ENCODE peak calls at places on chromosomes 5 and 9, in ten cellular contexts. One of them, this sample, is unnamed.

GRCh38 chr5:5014836-5015235 is 125.3 kb upstream of the ADAMTS16 start:
- DNase-seq in retina: no peak
- DNase-seq in GDM1: no peak
- DNase-seq in AG10803: peak; percentile 90
- DNase-seq in body of pancreas: no peak
- DNase-seq in astrocyte of the spinal cord: peak; percentile 85
- DNase-seq in AG04450: no peak
- DNase-seq in activated T-cell treated with anti-CD3 and anti-CD28 coated beads, Interleukin-2, amount 50 U/mL, for 72 hours: no peak
- DNase-seq in kidney tubule cell: peak; percentile 89
- DNase-seq in H4: peak; percentile 41
- DNase-seq in this sample: no peak

GRCh38 chr5:52077941-52078825 is 694.9 kb downstream of the ISL1 start:
- DNase-seq in retina: peak; percentile 78
- DNase-seq in GDM1: no peak
- DNase-seq in AG10803: no peak
- DNase-seq in body of pancreas: no peak
- DNase-seq in astrocyte of the spinal cord: no peak
- DNase-seq in AG04450: no peak
- DNase-seq in activated T-cell treated with anti-CD3 and anti-CD28 coated beads, Interleukin-2, amount 50 U/mL, for 72 hours: no peak
- DNase-seq in kidney tubule cell: no peak
- DNase-seq in H4: no peak
- DNase-seq in this sample: no peak

GRCh38 chr9:748861-749497 is 92.5 kb upstream of the DMRT1 start:
- DNase-seq in retina: no peak
- DNase-seq in GDM1: no peak
- DNase-seq in AG10803: no peak
- DNase-seq in body of pancreas: no peak
- DNase-seq in astrocyte of the spinal cord: no peak
- DNase-seq in AG04450: no peak
- DNase-seq in activated T-cell treated with anti-CD3 and anti-CD28 coated beads, Interleukin-2, amount 50 U/mL, for 72 hours: no peak
- DNase-seq in kidney tubule cell: no peak
- DNase-seq in H4: no peak
- DNase-seq in this sample: no peak

GRCh38 chr9:89911721-89912604 is 307.2 kb downstream of the GADD45G start:
- DNase-seq in retina: peak; percentile 25
- DNase-seq in GDM1: no peak
- DNase-seq in AG10803: peak; percentile 61
- DNase-seq in body of pancreas: no peak
- DNase-seq in astrocyte of the spinal cord: peak; percentile 30
- DNase-seq in AG04450: no peak
- DNase-seq in activated T-cell treated with anti-CD3 and anti-CD28 coated beads, Interleukin-2, amount 50 U/mL, for 72 hours: no peak
- DNase-seq in kidney tubule cell: no peak
- DNase-seq in H4: no peak
- DNase-seq in this sample: no peak

GRCh38 chr5:1123418-1124147 is 11.7 kb upstream of the SLC12A7 start:
- DNase-seq in retina: no peak
- DNase-seq in GDM1: no peak
- DNase-seq in AG10803: no peak
- DNase-seq in body of pancreas: no peak
- DNase-seq in astrocyte of the spinal cord: no peak
- DNase-seq in AG04450: no peak
- DNase-seq in activated T-cell treated with anti-CD3 and anti-CD28 coated beads, Interleukin-2, amount 50 U/mL, for 72 hours: no peak
- DNase-seq in kidney tubule cell: no peak
- DNase-seq in H4: no peak
- DNase-seq in this sample: no peak

GRCh38 chr9:131733601-131734061 is 6.2 kb downstream of the RAPGEF1 start:
- DNase-seq in retina: no peak
- DNase-seq in GDM1: peak; percentile 69
- DNase-seq in AG10803: peak; percentile 94
- DNase-seq in body of pancreas: no peak
- DNase-seq in astrocyte of the spinal cord: peak; percentile 97
- DNase-seq in AG04450: peak; percentile 84
- DNase-seq in activated T-cell treated with anti-CD3 and anti-CD28 coated beads, Interleukin-2, amount 50 U/mL, for 72 hours: peak; percentile 61
- DNase-seq in kidney tubule cell: peak; percentile 100
- DNase-seq in H4: peak; percentile 97
- DNase-seq in this sample: no peak

GRCh38 chr5:141564216-141564692 is 54.5 kb downstream of the DIAPH1 start:
- DNase-seq in retina: peak; percentile 85
- DNase-seq in GDM1: peak; percentile 71
- DNase-seq in AG10803: peak; percentile 97
- DNase-seq in body of pancreas: peak; percentile 75
- DNase-seq in astrocyte of the spinal cord: peak; percentile 96
- DNase-seq in AG04450: peak; percentile 90
- DNase-seq in activated T-cell treated with anti-CD3 and anti-CD28 coated beads, Interleukin-2, amount 50 U/mL, for 72 hours: peak; percentile 73
- DNase-seq in kidney tubule cell: peak; percentile 94
- DNase-seq in H4: peak; percentile 96
- DNase-seq in this sample: peak; percentile 95

GRCh38 chr5:94174748-94175411 is 433.5 kb upstream of the POU5F2 start:
- DNase-seq in retina: no peak
- DNase-seq in GDM1: no peak
- DNase-seq in AG10803: peak; percentile 50
- DNase-seq in body of pancreas: no peak
- DNase-seq in astrocyte of the spinal cord: peak; percentile 65
- DNase-seq in AG04450: peak; percentile 20
- DNase-seq in activated T-cell treated with anti-CD3 and anti-CD28 coated beads, Interleukin-2, amount 50 U/mL, for 72 hours: no peak
- DNase-seq in kidney tubule cell: peak; percentile 74
- DNase-seq in H4: no peak
- DNase-seq in this sample: no peak

GRCh38 chr5:132751444-132751843 is 4.2 kb downstream of the CCNI2 start:
- DNase-seq in retina: no peak
- DNase-seq in GDM1: no peak
- DNase-seq in AG10803: peak; percentile 92
- DNase-seq in body of pancreas: no peak
- DNase-seq in astrocyte of the spinal cord: peak; percentile 28
- DNase-seq in AG04450: no peak
- DNase-seq in activated T-cell treated with anti-CD3 and anti-CD28 coated beads, Interleukin-2, amount 50 U/mL, for 72 hours: peak; percentile 51
- DNase-seq in kidney tubule cell: no peak
- DNase-seq in H4: no peak
- DNase-seq in this sample: no peak

GRCh38 chr9:84432746-84433145 is 92.2 kb upstream of the SLC28A3 start:
- DNase-seq in retina: no peak
- DNase-seq in GDM1: no peak
- DNase-seq in AG10803: no peak
- DNase-seq in body of pancreas: no peak
- DNase-seq in astrocyte of the spinal cord: no peak
- DNase-seq in AG04450: no peak
- DNase-seq in activated T-cell treated with anti-CD3 and anti-CD28 coated beads, Interleukin-2, amount 50 U/mL, for 72 hours: no peak
- DNase-seq in kidney tubule cell: no peak
- DNase-seq in H4: no peak
- DNase-seq in this sample: no peak

GRCh38 chr9:80410106-80410505 is 838.3 kb downstream of the TLE4 start:
- DNase-seq in retina: peak; percentile 80
- DNase-seq in GDM1: no peak
- DNase-seq in AG10803: no peak
- DNase-seq in body of pancreas: no peak
- DNase-seq in astrocyte of the spinal cord: peak; percentile 73
- DNase-seq in AG04450: no peak
- DNase-seq in activated T-cell treated with anti-CD3 and anti-CD28 coated beads, Interleukin-2, amount 50 U/mL, for 72 hours: no peak
- DNase-seq in kidney tubule cell: peak; percentile 65
- DNase-seq in H4: no peak
- DNase-seq in this sample: no peak

GRCh38 chr5:135462304-135462703 is 10.2 kb upstream of the TIFAB start:
- DNase-seq in retina: peak; percentile 65
- DNase-seq in GDM1: peak; percentile 82
- DNase-seq in AG10803: peak; percentile 42
- DNase-seq in body of pancreas: peak; percentile 18
- DNase-seq in astrocyte of the spinal cord: peak; percentile 37
- DNase-seq in AG04450: no peak
- DNase-seq in activated T-cell treated with anti-CD3 and anti-CD28 coated beads, Interleukin-2, amount 50 U/mL, for 72 hours: peak; percentile 64
- DNase-seq in kidney tubule cell: peak; percentile 68
- DNase-seq in H4: peak; percentile 89
- DNase-seq in this sample: peak; percentile 79

GRCh38 chr5:141223112-141223783 is at the start of gene PCDHB14:
- DNase-seq in retina: peak; percentile 19
- DNase-seq in GDM1: peak; percentile 6
- DNase-seq in AG10803: peak; percentile 44
- DNase-seq in body of pancreas: no peak
- DNase-seq in astrocyte of the spinal cord: no peak
- DNase-seq in AG04450: no peak
- DNase-seq in activated T-cell treated with anti-CD3 and anti-CD28 coated beads, Interleukin-2, amount 50 U/mL, for 72 hours: no peak
- DNase-seq in kidney tubule cell: peak; percentile 34
- DNase-seq in H4: peak; percentile 62
- DNase-seq in this sample: no peak

GRCh38 chr5:133354323-133355161 is 257.8 kb downstream of the FSTL4 start:
- DNase-seq in retina: peak; percentile 2
- DNase-seq in GDM1: no peak
- DNase-seq in AG10803: no peak
- DNase-seq in body of pancreas: no peak
- DNase-seq in astrocyte of the spinal cord: no peak
- DNase-seq in AG04450: no peak
- DNase-seq in activated T-cell treated with anti-CD3 and anti-CD28 coated beads, Interleukin-2, amount 50 U/mL, for 72 hours: no peak
- DNase-seq in kidney tubule cell: no peak
- DNase-seq in H4: no peak
- DNase-seq in this sample: no peak

GRCh38 chr9:100474082-100474949 is 1.4 kb downstream of the TMEFF1 start:
- DNase-seq in retina: peak; percentile 77
- DNase-seq in GDM1: no peak
- DNase-seq in AG10803: no peak
- DNase-seq in body of pancreas: no peak
- DNase-seq in astrocyte of the spinal cord: no peak
- DNase-seq in AG04450: no peak
- DNase-seq in activated T-cell treated with anti-CD3 and anti-CD28 coated beads, Interleukin-2, amount 50 U/mL, for 72 hours: peak; percentile 16
- DNase-seq in kidney tubule cell: no peak
- DNase-seq in H4: no peak
- DNase-seq in this sample: no peak

GRCh38 chr9:88722753-88723152 is 187.8 kb downstream of the NXNL2 start:
- DNase-seq in retina: no peak
- DNase-seq in GDM1: no peak
- DNase-seq in AG10803: no peak
- DNase-seq in body of pancreas: no peak
- DNase-seq in astrocyte of the spinal cord: peak; percentile 33
- DNase-seq in AG04450: no peak
- DNase-seq in activated T-cell treated with anti-CD3 and anti-CD28 coated beads, Interleukin-2, amount 50 U/mL, for 72 hours: no peak
- DNase-seq in kidney tubule cell: peak; percentile 34
- DNase-seq in H4: peak; percentile 53
- DNase-seq in this sample: no peak

GRCh38 chr9:129665008-129665771 is at the start of gene PRRX2:
- DNase-seq in retina: no peak
- DNase-seq in GDM1: no peak
- DNase-seq in AG10803: peak; percentile 82
- DNase-seq in body of pancreas: no peak
- DNase-seq in astrocyte of the spinal cord: peak; percentile 19
- DNase-seq in AG04450: no peak
- DNase-seq in activated T-cell treated with anti-CD3 and anti-CD28 coated beads, Interleukin-2, amount 50 U/mL, for 72 hours: peak; percentile 51
- DNase-seq in kidney tubule cell: no peak
- DNase-seq in H4: no peak
- DNase-seq in this sample: no peak

GRCh38 chr9:120916573-120916972 is 10.0 kb downstream of the TRAF1 start:
- DNase-seq in retina: no peak
- DNase-seq in GDM1: no peak
- DNase-seq in AG10803: peak; percentile 83
- DNase-seq in body of pancreas: peak; percentile 43
- DNase-seq in astrocyte of the spinal cord: peak; percentile 73
- DNase-seq in AG04450: no peak
- DNase-seq in activated T-cell treated with anti-CD3 and anti-CD28 coated beads, Interleukin-2, amount 50 U/mL, for 72 hours: no peak
- DNase-seq in kidney tubule cell: no peak
- DNase-seq in H4: peak; percentile 41
- DNase-seq in this sample: no peak

GRCh38 chr5:139268364-139269202 is 25.0 kb upstream of the MATR3 start:
- DNase-seq in retina: no peak
- DNase-seq in GDM1: no peak
- DNase-seq in AG10803: no peak
- DNase-seq in body of pancreas: no peak
- DNase-seq in astrocyte of the spinal cord: no peak
- DNase-seq in AG04450: no peak
- DNase-seq in activated T-cell treated with anti-CD3 and anti-CD28 coated beads, Interleukin-2, amount 50 U/mL, for 72 hours: no peak
- DNase-seq in kidney tubule cell: no peak
- DNase-seq in H4: no peak
- DNase-seq in this sample: no peak

GRCh38 chr5:36756848-36757247 is 119.7 kb upstream of the NIPBL start:
- DNase-seq in retina: no peak
- DNase-seq in GDM1: no peak
- DNase-seq in AG10803: no peak
- DNase-seq in body of pancreas: no peak
- DNase-seq in astrocyte of the spinal cord: no peak
- DNase-seq in AG04450: no peak
- DNase-seq in activated T-cell treated with anti-CD3 and anti-CD28 coated beads, Interleukin-2, amount 50 U/mL, for 72 hours: no peak
- DNase-seq in kidney tubule cell: no peak
- DNase-seq in H4: no peak
- DNase-seq in this sample: no peak

GRCh38 chr9:30677256-30677655 is 1707.2 kb upstream of the ACO1 start:
- DNase-seq in retina: peak; percentile 27
- DNase-seq in GDM1: no peak
- DNase-seq in AG10803: no peak
- DNase-seq in body of pancreas: no peak
- DNase-seq in astrocyte of the spinal cord: no peak
- DNase-seq in AG04450: no peak
- DNase-seq in activated T-cell treated with anti-CD3 and anti-CD28 coated beads, Interleukin-2, amount 50 U/mL, for 72 hours: no peak
- DNase-seq in kidney tubule cell: peak; percentile 17
- DNase-seq in H4: no peak
- DNase-seq in this sample: no peak

GRCh38 chr5:74030821-74031220 is 404.8 kb downstream of the ARHGEF28 start:
- DNase-seq in retina: no peak
- DNase-seq in GDM1: no peak
- DNase-seq in AG10803: no peak
- DNase-seq in body of pancreas: no peak
- DNase-seq in astrocyte of the spinal cord: no peak
- DNase-seq in AG04450: no peak
- DNase-seq in activated T-cell treated with anti-CD3 and anti-CD28 coated beads, Interleukin-2, amount 50 U/mL, for 72 hours: no peak
- DNase-seq in kidney tubule cell: no peak
- DNase-seq in H4: no peak
- DNase-seq in this sample: no peak

GRCh38 chr9:128422783-128423150 is 2.1 kb downstream of the CERCAM start:
- DNase-seq in retina: no peak
- DNase-seq in GDM1: no peak
- DNase-seq in AG10803: no peak
- DNase-seq in body of pancreas: no peak
- DNase-seq in astrocyte of the spinal cord: no peak
- DNase-seq in AG04450: no peak
- DNase-seq in activated T-cell treated with anti-CD3 and anti-CD28 coated beads, Interleukin-2, amount 50 U/mL, for 72 hours: no peak
- DNase-seq in kidney tubule cell: no peak
- DNase-seq in H4: peak; percentile 3
- DNase-seq in this sample: no peak

GRCh38 chr5:78699565-78700143 is 51.1 kb upstream of the LHFPL2 start:
- DNase-seq in retina: peak; percentile 7
- DNase-seq in GDM1: no peak
- DNase-seq in AG10803: peak; percentile 80
- DNase-seq in body of pancreas: no peak
- DNase-seq in astrocyte of the spinal cord: peak; percentile 92
- DNase-seq in AG04450: peak; percentile 74
- DNase-seq in activated T-cell treated with anti-CD3 and anti-CD28 coated beads, Interleukin-2, amount 50 U/mL, for 72 hours: no peak
- DNase-seq in kidney tubule cell: peak; percentile 98
- DNase-seq in H4: peak; percentile 94
- DNase-seq in this sample: no peak

GRCh38 chr5:2919310-2920018 is 168.0 kb upstream of the IRX2 start:
- DNase-seq in retina: no peak
- DNase-seq in GDM1: no peak
- DNase-seq in AG10803: no peak
- DNase-seq in body of pancreas: no peak
- DNase-seq in astrocyte of the spinal cord: no peak
- DNase-seq in AG04450: no peak
- DNase-seq in activated T-cell treated with anti-CD3 and anti-CD28 coated beads, Interleukin-2, amount 50 U/mL, for 72 hours: no peak
- DNase-seq in kidney tubule cell: no peak
- DNase-seq in H4: no peak
- DNase-seq in this sample: no peak

GRCh38 chr9:112029921-112030444 is 133.4 kb downstream of the UGCG start:
- DNase-seq in retina: no peak
- DNase-seq in GDM1: no peak
- DNase-seq in AG10803: peak; percentile 72
- DNase-seq in body of pancreas: no peak
- DNase-seq in astrocyte of the spinal cord: no peak
- DNase-seq in AG04450: peak; percentile 52
- DNase-seq in activated T-cell treated with anti-CD3 and anti-CD28 coated beads, Interleukin-2, amount 50 U/mL, for 72 hours: no peak
- DNase-seq in kidney tubule cell: peak; percentile 94
- DNase-seq in H4: peak; percentile 47
- DNase-seq in this sample: no peak

GRCh38 chr9:31574006-31574750 is 810.3 kb upstream of the ACO1 start:
- DNase-seq in retina: no peak
- DNase-seq in GDM1: no peak
- DNase-seq in AG10803: no peak
- DNase-seq in body of pancreas: no peak
- DNase-seq in astrocyte of the spinal cord: peak; percentile 19
- DNase-seq in AG04450: no peak
- DNase-seq in activated T-cell treated with anti-CD3 and anti-CD28 coated beads, Interleukin-2, amount 50 U/mL, for 72 hours: no peak
- DNase-seq in kidney tubule cell: peak; percentile 55
- DNase-seq in H4: no peak
- DNase-seq in this sample: no peak

GRCh38 chr5:155316310-155316709 is 302.8 kb downstream of the KIF4B start:
- DNase-seq in retina: no peak
- DNase-seq in GDM1: no peak
- DNase-seq in AG10803: no peak
- DNase-seq in body of pancreas: no peak
- DNase-seq in astrocyte of the spinal cord: no peak
- DNase-seq in AG04450: no peak
- DNase-seq in activated T-cell treated with anti-CD3 and anti-CD28 coated beads, Interleukin-2, amount 50 U/mL, for 72 hours: no peak
- DNase-seq in kidney tubule cell: no peak
- DNase-seq in H4: no peak
- DNase-seq in this sample: no peak

This sample was measured in NCI-H1436.